ENCODE peak calls at places on chromosomes 16 and 17, in six cellular contexts. W is fibroblast of pulmonary artery, D is HCT116, H is A549, Q is esophagus squamous epithelium, A is Calu3. R is an unnamed sample.

GRCh38 chr17:50844117-50844700 is 8.8 kb downstream of the WFIKKN2 start:
- DNase-seq in D (no peak), W (no peak), Q (no peak), A (no peak), H (no peak), R (no peak)

GRCh38 chr17:73394523-73395450 is 83.0 kb upstream of the CDC42EP4 start:
- DNase-seq in W (no peak), Q (no peak), A (no peak), H (no peak), D (no peak), R (no peak)

GRCh38 chr17:75430159-75430748 is 24.8 kb upstream of the GRB2 start:
- DNase-seq in W (peak), D (no peak), Q (no peak), H (peak), A (peak), R (no peak)

GRCh38 chr17:43169561-43170139 is 1.4 kb upstream of the NBR1 start:
- DNase-seq in Q (no peak), W (peak), H (peak), D (no peak), A (peak), R (no peak)

GRCh38 chr17:1491406-1492248 is 859 bp downstream of the MYO1C start:
- DNase-seq in D (no peak), Q (no peak), A (peak), W (no peak), H (peak), R (peak)

GRCh38 chr17:74569392-74570003 is 2.2 kb upstream of the CD300H start:
- DNase-seq in H (peak), Q (peak), D (peak), W (peak), A (peak), R (no peak)

GRCh38 chr16:15509051-15509592 is 74.7 kb downstream of the BMERB1 start:
- DNase-seq in D (no peak), A (no peak), H (no peak), Q (no peak), W (no peak), R (no peak)

GRCh38 chr17:42276609-42277341 is 584 bp upstream of the STAT5B start:
- DNase-seq in Q (no peak), D (no peak), W (peak), H (peak), A (peak), R (peak)

GRCh38 chr16:31118223-31119155 is 1.0 kb downstream of the KAT8 start:
- DNase-seq in H (no peak), D (no peak), A (no peak), Q (no peak), W (peak), R (no peak)

GRCh38 chr17:10053976-10054551 is 144.3 kb downstream of the GAS7 start:
- DNase-seq in A (no peak), H (no peak), W (no peak), Q (no peak), D (no peak), R (no peak)

GRCh38 chr17:79781691-79782575 is 4.0 kb downstream of the CBX2 start:
- DNase-seq in A (no peak), D (no peak), H (no peak), W (no peak), Q (no peak), R (no peak)

GRCh38 chr17:59154335-59154720 is 658 bp downstream of the SKA2 start:
- DNase-seq in W (peak), H (no peak), Q (no peak), D (no peak), A (peak), R (peak)

GRCh38 chr16:630815-631405 is at the start of gene WFIKKN1:
- DNase-seq in D (no peak), A (peak), W (no peak), H (no peak), Q (no peak), R (peak)

GRCh38 chr17:73513426-73513825 is 130.8 kb downstream of the SDK2 start:
- DNase-seq in W (no peak), Q (no peak), D (no peak), A (no peak), H (no peak), R (no peak)

GRCh38 chr17:18159551-18160120 is 24.0 kb upstream of the ALKBH5 start:
- DNase-seq in Q (no peak), A (no peak), W (no peak), H (no peak), D (no peak), R (no peak)

GRCh38 chr17:11240041-11240801 is 792 bp upstream of the SHISA6 start:
- DNase-seq in A (no peak), H (no peak), W (no peak), D (no peak), Q (no peak), R (peak)

GRCh38 chr16:84370723-84371552 is 2.6 kb downstream of the ATP2C2 start:
- DNase-seq in A (peak), W (no peak), D (no peak), Q (no peak), H (no peak), R (no peak)

GRCh38 chr16:67014641-67015315 is 14.2 kb upstream of the CBFB start:
- DNase-seq in Q (no peak), W (no peak), A (no peak), H (no peak), D (no peak), R (no peak)
- TF ChIP-seq CTCF in Q (no peak), W (no peak), A (no peak), H (no peak), D (no peak), R (no peak)

DNA sequence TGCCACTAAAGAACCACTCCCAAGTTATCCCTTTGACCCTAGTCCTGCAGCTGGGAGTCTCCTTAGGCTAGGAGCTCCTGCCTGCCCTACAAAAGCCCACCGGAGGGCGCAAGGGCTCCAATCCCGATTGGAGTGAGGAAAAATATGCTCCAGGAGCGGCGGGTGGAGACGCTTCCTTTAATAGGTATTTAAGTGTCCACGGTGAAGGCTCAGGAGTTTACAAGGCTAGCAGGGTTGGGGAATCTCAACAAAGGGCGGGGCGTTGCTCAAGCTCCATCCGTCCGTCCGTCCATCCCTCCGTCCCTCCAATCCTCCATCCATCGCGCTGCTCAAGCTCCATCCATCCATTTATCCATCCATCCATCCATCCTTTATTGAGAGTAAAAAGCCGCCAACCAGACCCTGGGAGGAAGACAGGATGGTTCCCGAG is 556 bp upstream of the SPNS1 start:
- DNase-seq in H (peak), D (peak), Q (no peak), W (peak), A (peak), R (peak)
- TF ChIP-seq CTCF in H (peak), D (peak), Q (peak), W (peak), A (peak), R (peak)

GRCh38 chr17:57707892-57708291 is 37.2 kb downstream of the CCDC182 start:
- DNase-seq in Q (no peak), D (no peak), A (no peak), W (peak), H (no peak), R (no peak)

GRCh38 chr17:57705921-57706695 is 39.0 kb downstream of the CCDC182 start:
- DNase-seq in W (no peak), A (no peak), H (no peak), Q (no peak), D (no peak), R (no peak)

GRCh38 chr17:57704448-57704847 is 40.7 kb downstream of the CCDC182 start:
- DNase-seq in H (no peak), A (no peak), D (no peak), Q (no peak), W (no peak), R (no peak)

GRCh38 chr17:57706761-57707160 is 38.3 kb downstream of the CCDC182 start:
- DNase-seq in Q (no peak), H (no peak), A (no peak), D (no peak), W (no peak), R (no peak)

GRCh38 chr17:57708401-57708800 is 36.7 kb downstream of the CCDC182 start:
- DNase-seq in H (no peak), Q (no peak), D (no peak), W (peak), A (no peak), R (no peak)
- TF ChIP-seq CTCF in H (no peak), Q (no peak), D (no peak), W (no peak), A (no peak), R (no peak)

GRCh38 chr17:45894022-45894784 is at the start of gene MAPT:
- DNase-seq in D (peak), W (peak), Q (peak), H (peak), A (peak), R (peak)

GRCh38 chr17:45888392-45888791 is 6.0 kb upstream of the MAPT start:
- DNase-seq in W (no peak), H (no peak), D (no peak), Q (no peak), A (no peak), R (no peak)

GRCh38 chr17:45886852-45887251 is 7.5 kb upstream of the MAPT start:
- DNase-seq in W (no peak), Q (no peak), H (no peak), A (no peak), D (no peak), R (no peak)

GRCh38 chr17:45893725-45894021 is 681 bp upstream of the MAPT start:
- DNase-seq in W (no peak), D (no peak), A (no peak), H (no peak), Q (no peak), R (no peak)

DNA sequence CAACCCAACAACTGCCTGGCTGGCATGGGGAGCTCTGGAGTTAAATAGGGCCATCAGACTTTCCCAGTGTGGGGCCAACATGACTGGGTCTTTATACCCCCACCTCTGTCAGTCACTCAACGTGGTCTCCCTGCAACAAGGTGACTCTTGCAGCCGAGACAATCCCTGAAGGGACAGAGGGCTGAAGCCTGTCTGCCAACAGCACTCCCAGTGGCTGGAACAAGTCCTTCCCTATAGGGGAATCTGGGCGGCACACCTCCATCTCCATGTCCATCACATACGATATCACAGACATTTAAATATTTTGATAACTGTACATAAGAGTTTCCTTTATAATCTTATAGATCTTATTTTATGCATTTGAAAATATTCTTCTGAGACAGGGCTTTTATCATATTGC is 4.8 kb upstream of the MAPT start:
- DNase-seq in Q (no peak), D (peak), W (no peak), A (peak), H (no peak), R (no peak)
- TF ChIP-seq CTCF in Q (no peak), D (peak), W (no peak), A (no peak), H (no peak), R (peak)

GRCh38 chr17:19336938-19337711 is 25.4 kb downstream of the B9D1 start:
- DNase-seq in A (no peak), W (no peak), H (no peak), Q (no peak), D (no peak), R (no peak)
- TF ChIP-seq CTCF in A (no peak), W (no peak), H (no peak), Q (peak), D (peak), R (no peak)

GRCh38 chr16:17491140-17491662 is 20.4 kb upstream of the XYLT1 start:
- DNase-seq in H (no peak), A (no peak), Q (no peak), D (no peak), W (no peak), R (no peak)
- TF ChIP-seq CTCF in H (no peak), A (no peak), Q (no peak), D (no peak), W (no peak), R (no peak)

R was measured in neural crest cell.